ENCODE peak calls at places on chromosomes 3 and 15, in ten cellular contexts. P is K562, V is sigmoid colon, S is upper lobe of left lung, T is A549, Q is heart left ventricle, I is ovary, J is body of pancreas, X is IMR-90, F is transverse colon. B is an unnamed sample.
A peak's percentile ranks its signal among the peaks of the same experiment; 100 is the strongest.

GRCh38 chr3:140206196-140207040 is 271.4 kb downstream of the CLSTN2 start:
- DNase-seq in S (no peak), J (no peak), P (peak; percentile 9), T (no peak), Q (no peak), X (peak; percentile 18), F (no peak), I (no peak), V (no peak), B (no peak)

GRCh38 chr15:97425596-97425995 is 534.9 kb upstream of the ARRDC4 start:
- DNase-seq in T (no peak), Q (no peak), J (no peak), V (no peak), X (no peak), P (no peak), S (no peak), I (no peak), F (no peak), B (no peak)

GRCh38 chr3:182713743-182714517 is 79.4 kb upstream of the ATP11B start:
- DNase-seq in X (peak; percentile 79), T (peak; percentile 40), P (peak; percentile 62), Q (no peak), J (no peak), S (no peak), F (no peak), I (no peak), V (no peak), B (no peak)

GRCh38 chr3:157081681-157082210 is 78.2 kb downstream of the CCNL1 start:
- DNase-seq in S (peak; percentile 89), J (peak; percentile 88), P (peak; percentile 80), T (peak; percentile 85), I (peak; percentile 93), F (peak; percentile 90), X (peak; percentile 94), Q (peak; percentile 87), V (peak; percentile 94), B (peak; percentile 98)

GRCh38 chr15:41585140-41586047 is 26.4 kb downstream of the TYRO3 start:
- DNase-seq in Q (no peak), T (peak; percentile 35), J (peak; percentile 69), I (peak; percentile 76), S (peak; percentile 44), X (peak; percentile 44), V (no peak), P (no peak), F (peak; percentile 40), B (no peak)

GRCh38 chr3:57281710-57282109 is 10.8 kb downstream of the ASB14 start:
- DNase-seq in P (no peak), J (no peak), S (no peak), T (no peak), I (no peak), F (no peak), V (no peak), Q (no peak), X (peak; percentile 51), B (no peak)

GRCh38 chr15:76575177-76576078 is 238.9 kb downstream of the ISL2 start:
- DNase-seq in Q (no peak), V (no peak), P (no peak), X (no peak), S (no peak), F (no peak), J (no peak), I (no peak), T (no peak), B (no peak)

GRCh38 chr15:22949074-22949547 is 31.1 kb downstream of the CYFIP1 start:
- DNase-seq in T (no peak), V (peak; percentile 81), Q (peak; percentile 72), F (peak; percentile 33), J (no peak), S (no peak), X (peak; percentile 24), P (peak; percentile 73), I (peak; percentile 83), B (no peak)

GRCh38 chr15:72797834-72798233 is 14.3 kb upstream of the ADPGK start:
- DNase-seq in I (no peak), P (no peak), J (no peak), V (no peak), F (no peak), Q (no peak), S (peak; percentile 41), X (no peak), T (no peak), B (no peak)

GRCh38 chr15:30073915-30074314 is 8.8 kb upstream of the GOLGA8J start:
- DNase-seq in T (no peak), J (no peak), P (no peak), S (no peak), I (no peak), Q (no peak), X (no peak), V (no peak), F (no peak), B (no peak)

GRCh38 chr15:73921257-73921890 is 4.9 kb upstream of the LOXL1 start:
- DNase-seq in F (no peak), P (no peak), V (no peak), J (no peak), T (no peak), S (no peak), X (no peak), I (no peak), Q (peak; percentile 71), B (no peak)
- H3K4me3 ChIP-seq in F (no peak overlapping the region), P (no peak overlapping the region), V (no peak overlapping the region), J (no peak overlapping the region), T (no peak overlapping the region), S (no peak overlapping the region), X (no peak overlapping the region), I (no peak overlapping the region), Q (no peak overlapping the region), B (no peak overlapping the region)

GRCh38 chr3:167251678-167252077 is 128.4 kb downstream of the ZBBX start:
- DNase-seq in X (no peak), S (no peak), Q (no peak), J (no peak), I (no peak), V (no peak), P (no peak), T (no peak), F (no peak), B (no peak)
- TF ChIP-seq CTCF in X (no peak), S (no peak), Q (no peak), J (no peak), I (no peak), V (no peak), P (no peak), T (no peak), F (no peak), B (no peak)

GRCh38 chr3:52277071-52277964 is 1.1 kb downstream of the WDR82 start:
- DNase-seq in P (peak; percentile 48), F (peak; percentile 84), S (peak; percentile 83), I (peak; percentile 91), T (peak; percentile 38), Q (peak; percentile 86), V (peak; percentile 90), X (peak; percentile 58), J (peak; percentile 81), B (peak; percentile 95)
- TF ChIP-seq POLR2A in P (peak; percentile 54), F (peak; percentile 76), S (no peak), I (peak; percentile 25), T (peak; percentile 15), Q (peak; percentile 8), V (no peak), X (peak; percentile 58), J (peak; percentile 82), B (no peak)

GRCh38 chr3:186664119-186664495 is 1.7 kb upstream of the HRG start:
- DNase-seq in F (no peak), X (no peak), S (no peak), V (no peak), I (no peak), Q (no peak), P (no peak), T (no peak), J (no peak), B (no peak)
- H3K4me3 ChIP-seq in F (no peak overlapping the region), X (no peak overlapping the region), S (no peak overlapping the region), V (no peak overlapping the region), I (no peak overlapping the region), Q (no peak overlapping the region), P (no peak overlapping the region), T (no peak overlapping the region), J (no peak overlapping the region), B (no peak overlapping the region)

B was measured in lower leg skin.